ENCODE peak calls at places on chromosomes 12 and 14, in nine cellular contexts. S, Y, O, C, Z, G, M, A and J are unnamed samples.
A peak's percentile ranks its signal among the peaks of the same experiment; 100 is the strongest.

GRCh38 chr12:122527478-122527944 is 462 bp downstream of the KNTC1 start:
- DNase-seq in S (no peak), Y (peak; percentile 21), O (no peak), C (no peak), Z (peak; percentile 29), G (no peak), M (peak; percentile 51), A (no peak), J (peak; percentile 34)

GRCh38 chr14:58805057-58805456 is 167.3 kb downstream of the DACT1 start:
- DNase-seq in S (no peak), Y (peak; percentile 4), O (no peak), C (no peak), Z (peak; percentile 82), G (no peak), M (no peak), A (no peak), J (no peak)

GRCh38 chr12:109714141-109714912 is 702 bp downstream of the FAM222A start:
- DNase-seq in S (peak; percentile 73), Y (peak; percentile 20), O (peak; percentile 57), C (no peak), Z (peak; percentile 45), G (no peak), M (peak; percentile 81), A (peak; percentile 73), J (no peak)

GRCh38 chr14:100549834-100550625 is 37.2 kb downstream of the BEGAIN start:
- DNase-seq in S (no peak), Y (no peak), O (no peak), C (no peak), Z (no peak), G (no peak), M (no peak), A (no peak), J (no peak)

GRCh38 chr12:24551368-24551767 is 397.5 kb downstream of the BCAT1 start:
- DNase-seq in S (no peak), Y (no peak), O (no peak), C (no peak), Z (no peak), G (no peak), M (no peak), A (no peak), J (no peak)

GRCh38 chr12:62758216-62758615 is 176.7 kb downstream of the PPM1H start:
- DNase-seq in S (no peak), Y (peak; percentile 96), O (no peak), C (no peak), Z (peak; percentile 80), G (no peak), M (no peak), A (no peak), J (no peak)

GRCh38 chr12:112121780-112122565 is 3.4 kb upstream of the TRAFD1 start:
- DNase-seq in S (peak; percentile 60), Y (peak; percentile 88), O (peak; percentile 65), C (peak; percentile 26), Z (peak; percentile 91), G (peak; percentile 59), M (peak; percentile 31), A (peak; percentile 80), J (peak; percentile 80)

GRCh38 chr12:82383930-82384513 is 25.7 kb downstream of the METTL25 start:
- DNase-seq in S (no peak), Y (peak; percentile 54), O (no peak), C (no peak), Z (peak; percentile 26), G (no peak), M (peak; percentile 41), A (no peak), J (peak; percentile 51)

GRCh38 chr12:106058256-106059182 is 80.2 kb downstream of the NUAK1 start:
- DNase-seq in S (no peak), Y (peak; percentile 71), O (no peak), C (no peak), Z (peak; percentile 82), G (peak; percentile 55), M (no peak), A (no peak), J (peak; percentile 73)

GRCh38 chr12:15933751-15934150 is 22.6 kb downstream of the DERA start:
- DNase-seq in S (no peak), Y (peak; percentile 35), O (no peak), C (no peak), Z (peak; percentile 77), G (no peak), M (no peak), A (no peak), J (no peak)

GRCh38 chr14:38016497-38016896 is 191.2 kb upstream of the SSTR1 start:
- DNase-seq in S (no peak), Y (no peak), O (no peak), C (peak; percentile 2), Z (no peak), G (no peak), M (peak; percentile 45), A (no peak), J (peak; percentile 3)

GRCh38 chr12:99600388-99600787 is 47.2 kb upstream of the GARIN6 start:
- DNase-seq in S (no peak), Y (no peak), O (no peak), C (no peak), Z (no peak), G (no peak), M (no peak), A (no peak), J (no peak)

GRCh38 chr14:59534361-59534987 is 42.1 kb downstream of the CCDC175 start:
- DNase-seq in S (no peak), Y (peak; percentile 44), O (no peak), C (no peak), Z (no peak), G (no peak), M (no peak), A (no peak), J (no peak)

GRCh38 chr12:31880340-31880739 is 78.9 kb upstream of the RESF1 start:
- DNase-seq in S (no peak), Y (no peak), O (no peak), C (no peak), Z (peak; percentile 78), G (no peak), M (no peak), A (no peak), J (no peak)

DNA sequence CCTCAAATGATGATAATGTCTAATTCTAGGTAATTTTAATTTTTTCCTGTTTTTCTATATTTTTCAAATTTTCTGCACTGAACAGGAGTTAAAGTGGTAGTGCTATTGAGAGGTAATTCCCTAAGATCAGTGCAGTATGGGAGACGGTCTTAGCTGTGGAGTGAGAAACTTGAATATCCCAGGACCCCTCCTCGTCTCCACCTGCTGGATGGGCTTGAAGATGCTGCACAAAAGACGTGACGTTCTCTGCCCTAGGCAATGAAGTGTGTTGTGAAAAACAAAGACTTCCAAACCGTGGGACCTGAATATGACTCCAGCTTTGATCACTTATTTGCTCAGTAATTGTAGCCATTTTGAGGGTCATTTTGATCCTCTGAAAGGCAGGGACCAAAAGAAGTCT is 298.1 kb downstream of the VRK1 start:
- DNase-seq in S (no peak), Y (no peak), O (no peak), C (no peak), Z (no peak), G (no peak), M (peak; percentile 66), A (no peak), J (no peak)
- TF ChIP-seq CTCF in S (no peak), Y (no peak), O (no peak), C (peak; percentile 3), Z (no peak), G (no peak), M (peak; percentile 53), A (no peak), J (no peak)

DNA sequence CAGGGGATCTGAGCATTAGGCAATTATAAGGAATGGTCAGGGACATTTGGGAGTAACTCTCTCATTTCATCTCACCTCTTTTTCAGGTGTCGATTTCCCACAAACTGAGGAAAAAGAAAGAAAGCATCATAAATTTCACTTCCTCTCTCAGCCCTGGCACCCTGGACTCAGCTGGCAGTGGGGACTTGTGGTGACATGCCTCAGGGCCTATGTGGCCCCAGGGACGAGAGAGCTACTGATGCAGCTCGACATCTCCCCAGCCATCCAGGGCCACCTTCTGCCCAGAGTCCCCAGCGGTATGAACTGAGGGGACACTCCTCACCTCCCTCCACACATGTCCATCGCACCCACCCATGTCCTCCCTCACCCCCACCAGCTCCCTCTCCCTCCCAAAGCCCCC is 11.7 kb downstream of the TNFRSF1A start:
- DNase-seq in S (no peak), Y (no peak), O (no peak), C (no peak), Z (no peak), G (no peak), M (no peak), A (no peak), J (no peak)
- H3K36me3 ChIP-seq in S (peaks cover 58% of the 10 kb centered on the region), Y (peaks cover 80% of the 10 kb centered on the region), O (peaks cover 48% of the 10 kb centered on the region), C (peaks cover 61% of the 10 kb centered on the region), Z (peaks cover 58% of the 10 kb centered on the region), G (peaks cover 55% of the 10 kb centered on the region), M (peaks cover 19% of the 10 kb centered on the region), A (peaks cover 20% of the 10 kb centered on the region), J (peaks cover 46% of the 10 kb centered on the region)

GRCh38 chr14:70086685-70087379 is 101.9 kb downstream of the SLC8A3 start:
- DNase-seq in S (peak; percentile 34), Y (peak; percentile 54), O (peak; percentile 23), C (peak; percentile 23), Z (peak; percentile 27), G (no peak), M (peak; percentile 74), A (no peak), J (peak; percentile 48)
- TF ChIP-seq CTCF in S (peak; percentile 18), Y (peak; percentile 61), O (no peak), C (peak; percentile 60), Z (peak; percentile 69), G (peak; percentile 66), M (peak; percentile 84), A (peak; percentile 46), J (peak; percentile 73)

DNA sequence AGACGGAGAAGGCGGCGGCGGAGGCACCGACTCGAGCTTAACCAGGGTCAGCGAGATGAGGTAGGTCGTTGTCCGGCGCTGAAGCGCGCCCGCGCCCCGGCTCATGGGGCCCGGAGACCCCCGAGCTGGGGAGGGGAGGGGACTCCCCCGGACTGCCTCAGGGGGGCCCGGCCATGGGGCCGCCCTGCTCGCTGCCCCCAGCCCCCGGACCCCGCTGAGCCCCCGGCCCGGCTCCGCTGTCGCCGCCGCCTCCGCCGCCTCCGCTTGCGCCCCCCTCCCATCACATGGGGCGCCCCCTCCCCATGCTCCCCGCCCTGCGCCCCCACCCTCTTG is 434 bp downstream of the AGAP2 start:
- DNase-seq in S (no peak), Y (no peak), O (no peak), C (no peak), Z (no peak), G (no peak), M (no peak), A (peak; percentile 5), J (no peak)
- H3K36me3 ChIP-seq in S (no peaks in the 10 kb centered on the region), Y (no peaks in the 10 kb centered on the region), O (no peaks in the 10 kb centered on the region), C (no peaks in the 10 kb centered on the region), Z (no peaks in the 10 kb centered on the region), G (no peaks in the 10 kb centered on the region), M (no peaks in the 10 kb centered on the region), A (no peaks in the 10 kb centered on the region), J (no peaks in the 10 kb centered on the region)

GRCh38 chr12:53174881-53175491 is 5.5 kb upstream of the ZNF740 start:
- DNase-seq in S (no peak), Y (peak; percentile 42), O (peak; percentile 73), C (no peak), Z (peak; percentile 17), G (no peak), M (peak; percentile 95), A (no peak), J (peak; percentile 33)
- TF ChIP-seq CTCF in S (no peak), Y (no peak), O (no peak), C (peak; percentile 41), Z (peak; percentile 23), G (peak; percentile 42), M (peak; percentile 52), A (no peak), J (peak; percentile 37)